ENCODE peak calls at places on chromosomes 12 and 14, in ten cellular contexts. One of them, this sample, is unnamed.

GRCh38 chr12:128779901-128780300 is 43.9 kb downstream of the SLC15A4 start:
- DNase-seq in A549: no peak
- DNase-seq in breast epithelium: no peak
- DNase-seq in endothelial cell of umbilical vein: no peak
- DNase-seq in fibroblast of the aortic adventitia: no peak
- DNase-seq in CD8-positive, alpha-beta T cell: no peak
- DNase-seq in mesothelial cell of epicardium: no peak
- DNase-seq in GM13976: no peak
- DNase-seq in HCT116: no peak
- DNase-seq in endodermal cell: no peak
- DNase-seq in this sample: no peak

GRCh38 chr12:62600038-62600437 is 133.4 kb downstream of the MON2 start:
- DNase-seq in A549: no peak
- DNase-seq in breast epithelium: no peak
- DNase-seq in endothelial cell of umbilical vein: no peak
- DNase-seq in fibroblast of the aortic adventitia: no peak
- DNase-seq in CD8-positive, alpha-beta T cell: no peak
- DNase-seq in mesothelial cell of epicardium: no peak
- DNase-seq in GM13976: no peak
- DNase-seq in HCT116: no peak
- DNase-seq in endodermal cell: no peak
- DNase-seq in this sample: no peak

GRCh38 chr14:24895243-24895583 is 154.7 kb downstream of the STXBP6 start:
- DNase-seq in A549: no peak
- DNase-seq in breast epithelium: no peak
- DNase-seq in endothelial cell of umbilical vein: no peak
- DNase-seq in fibroblast of the aortic adventitia: no peak
- DNase-seq in CD8-positive, alpha-beta T cell: no peak
- DNase-seq in mesothelial cell of epicardium: no peak
- DNase-seq in GM13976: no peak
- DNase-seq in HCT116: no peak
- DNase-seq in endodermal cell: no peak
- DNase-seq in this sample: no peak

GRCh38 chr14:68376067-68376810 is 416.6 kb downstream of the ZFP36L1 start:
- DNase-seq in A549: no peak
- DNase-seq in breast epithelium: no peak
- DNase-seq in endothelial cell of umbilical vein: no peak
- DNase-seq in fibroblast of the aortic adventitia: peak
- DNase-seq in CD8-positive, alpha-beta T cell: no peak
- DNase-seq in mesothelial cell of epicardium: no peak
- DNase-seq in GM13976: no peak
- DNase-seq in HCT116: no peak
- DNase-seq in endodermal cell: no peak
- DNase-seq in this sample: no peak

GRCh38 chr12:106197906-106198623 is 49.8 kb downstream of the CKAP4 start:
- DNase-seq in A549: no peak
- DNase-seq in breast epithelium: no peak
- DNase-seq in endothelial cell of umbilical vein: no peak
- DNase-seq in fibroblast of the aortic adventitia: peak
- DNase-seq in CD8-positive, alpha-beta T cell: no peak
- DNase-seq in mesothelial cell of epicardium: no peak
- DNase-seq in GM13976: no peak
- DNase-seq in HCT116: peak
- DNase-seq in endodermal cell: peak
- DNase-seq in this sample: no peak

GRCh38 chr14:34461334-34462131 is 507 bp downstream of the SPTSSA start:
- DNase-seq in A549: peak
- DNase-seq in breast epithelium: no peak
- DNase-seq in endothelial cell of umbilical vein: peak
- DNase-seq in fibroblast of the aortic adventitia: peak
- DNase-seq in CD8-positive, alpha-beta T cell: peak
- DNase-seq in mesothelial cell of epicardium: no peak
- DNase-seq in GM13976: no peak
- DNase-seq in HCT116: peak
- DNase-seq in endodermal cell: peak
- DNase-seq in this sample: peak

GRCh38 chr14:19800282-19801117 is 3.1 kb upstream of the OR4N2 start:
- DNase-seq in A549: no peak
- DNase-seq in breast epithelium: no peak
- DNase-seq in endothelial cell of umbilical vein: no peak
- DNase-seq in fibroblast of the aortic adventitia: no peak
- DNase-seq in CD8-positive, alpha-beta T cell: no peak
- DNase-seq in mesothelial cell of epicardium: no peak
- DNase-seq in GM13976: no peak
- DNase-seq in HCT116: no peak
- DNase-seq in endodermal cell: no peak
- DNase-seq in this sample: no peak

GRCh38 chr12:153080-153746 is 60.7 kb downstream of the SLC6A12 start:
- DNase-seq in A549: peak
- DNase-seq in breast epithelium: no peak
- DNase-seq in endothelial cell of umbilical vein: peak
- DNase-seq in fibroblast of the aortic adventitia: peak
- DNase-seq in CD8-positive, alpha-beta T cell: peak
- DNase-seq in mesothelial cell of epicardium: peak
- DNase-seq in GM13976: peak
- DNase-seq in HCT116: peak
- DNase-seq in endodermal cell: peak
- DNase-seq in this sample: peak

GRCh38 chr12:31526158-31526546 is 64.8 kb downstream of the DENND5B start:
- DNase-seq in A549: no peak
- DNase-seq in breast epithelium: no peak
- DNase-seq in endothelial cell of umbilical vein: no peak
- DNase-seq in fibroblast of the aortic adventitia: no peak
- DNase-seq in CD8-positive, alpha-beta T cell: no peak
- DNase-seq in mesothelial cell of epicardium: no peak
- DNase-seq in GM13976: no peak
- DNase-seq in HCT116: no peak
- DNase-seq in endodermal cell: no peak
- DNase-seq in this sample: no peak

GRCh38 chr14:98685725-98686124 is 586.3 kb downstream of the BCL11B start:
- DNase-seq in A549: no peak
- DNase-seq in breast epithelium: no peak
- DNase-seq in endothelial cell of umbilical vein: no peak
- DNase-seq in fibroblast of the aortic adventitia: no peak
- DNase-seq in CD8-positive, alpha-beta T cell: no peak
- DNase-seq in mesothelial cell of epicardium: no peak
- DNase-seq in GM13976: no peak
- DNase-seq in HCT116: no peak
- DNase-seq in endodermal cell: no peak
- DNase-seq in this sample: no peak

DNA sequence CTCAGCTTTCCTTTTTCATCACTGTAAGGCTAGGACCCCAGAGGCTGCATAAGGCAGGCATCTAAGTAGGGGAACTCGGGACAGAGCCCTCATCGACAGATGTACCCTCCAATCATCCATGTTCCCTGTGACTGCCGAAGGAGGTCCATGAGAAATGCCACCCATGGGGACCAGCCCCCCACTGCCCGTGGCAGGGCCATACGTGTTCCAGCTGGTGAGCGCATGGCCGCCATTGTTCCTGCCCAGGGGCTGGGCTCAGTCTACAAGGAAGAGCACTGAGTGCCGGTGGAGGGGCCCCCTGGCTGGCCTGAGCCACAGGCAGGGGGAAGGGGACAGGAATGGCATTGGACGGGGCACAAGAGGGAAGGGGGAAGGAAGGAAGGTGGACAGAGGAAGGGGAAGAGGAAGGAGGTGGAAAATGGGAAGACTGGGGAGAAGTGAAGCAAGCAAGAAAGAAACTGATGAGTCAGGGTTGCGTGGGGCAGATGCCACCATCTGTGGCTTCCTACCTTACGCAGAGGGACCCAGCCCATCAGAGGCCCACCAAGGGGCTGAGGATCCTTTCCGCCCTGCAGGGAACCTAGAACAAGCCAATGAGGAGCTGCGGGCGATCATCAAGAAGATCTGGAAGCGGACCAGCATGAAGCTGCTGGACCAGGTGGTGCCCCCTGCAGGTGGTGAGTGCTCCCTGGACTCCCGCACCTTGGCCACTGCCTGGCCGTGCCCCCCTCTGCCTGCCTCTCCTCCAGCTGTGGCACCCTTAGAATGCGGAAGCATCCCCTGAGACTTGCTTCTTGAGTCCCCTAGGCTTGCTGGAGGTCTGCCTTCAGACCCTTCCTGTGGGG is 120.6 kb upstream of the FKBP4 start:
- DNase-seq in A549: no peak
- DNase-seq in breast epithelium: peak
- DNase-seq in endothelial cell of umbilical vein: no peak
- DNase-seq in fibroblast of the aortic adventitia: no peak
- DNase-seq in CD8-positive, alpha-beta T cell: no peak
- DNase-seq in mesothelial cell of epicardium: no peak
- DNase-seq in GM13976: no peak
- DNase-seq in HCT116: peak
- DNase-seq in endodermal cell: peak
- DNase-seq in this sample: no peak
- TF ChIP-seq CTCF in A549: no peak
- TF ChIP-seq CTCF in breast epithelium: no peak
- TF ChIP-seq CTCF in endothelial cell of umbilical vein: peak
- TF ChIP-seq CTCF in fibroblast of the aortic adventitia: peak
- TF ChIP-seq CTCF in CD8-positive, alpha-beta T cell: no peak
- TF ChIP-seq CTCF in mesothelial cell of epicardium: no peak
- TF ChIP-seq CTCF in GM13976: no peak
- TF ChIP-seq CTCF in HCT116: no peak
- TF ChIP-seq CTCF in endodermal cell: peak
- TF ChIP-seq CTCF in this sample: no peak

GRCh38 chr14:90303382-90303943 is 28.3 kb downstream of the NRDE2 start:
- DNase-seq in A549: no peak
- DNase-seq in breast epithelium: no peak
- DNase-seq in endothelial cell of umbilical vein: no peak
- DNase-seq in fibroblast of the aortic adventitia: no peak
- DNase-seq in CD8-positive, alpha-beta T cell: no peak
- DNase-seq in mesothelial cell of epicardium: no peak
- DNase-seq in GM13976: no peak
- DNase-seq in HCT116: no peak
- DNase-seq in endodermal cell: no peak
- DNase-seq in this sample: no peak

GRCh38 chr14:90300649-90301048 is 31.1 kb downstream of the NRDE2 start:
- DNase-seq in A549: no peak
- DNase-seq in breast epithelium: no peak
- DNase-seq in endothelial cell of umbilical vein: no peak
- DNase-seq in fibroblast of the aortic adventitia: peak
- DNase-seq in CD8-positive, alpha-beta T cell: no peak
- DNase-seq in mesothelial cell of epicardium: no peak
- DNase-seq in GM13976: no peak
- DNase-seq in HCT116: no peak
- DNase-seq in endodermal cell: no peak
- DNase-seq in this sample: no peak

GRCh38 chr14:90301122-90301521 is 30.6 kb downstream of the NRDE2 start:
- DNase-seq in A549: no peak
- DNase-seq in breast epithelium: no peak
- DNase-seq in endothelial cell of umbilical vein: no peak
- DNase-seq in fibroblast of the aortic adventitia: no peak
- DNase-seq in CD8-positive, alpha-beta T cell: no peak
- DNase-seq in mesothelial cell of epicardium: no peak
- DNase-seq in GM13976: no peak
- DNase-seq in HCT116: no peak
- DNase-seq in endodermal cell: no peak
- DNase-seq in this sample: no peak

GRCh38 chr14:90302529-90303303 is 29.0 kb downstream of the NRDE2 start:
- DNase-seq in A549: no peak
- DNase-seq in breast epithelium: no peak
- DNase-seq in endothelial cell of umbilical vein: no peak
- DNase-seq in fibroblast of the aortic adventitia: peak
- DNase-seq in CD8-positive, alpha-beta T cell: no peak
- DNase-seq in mesothelial cell of epicardium: no peak
- DNase-seq in GM13976: no peak
- DNase-seq in HCT116: no peak
- DNase-seq in endodermal cell: peak
- DNase-seq in this sample: no peak

DNA sequence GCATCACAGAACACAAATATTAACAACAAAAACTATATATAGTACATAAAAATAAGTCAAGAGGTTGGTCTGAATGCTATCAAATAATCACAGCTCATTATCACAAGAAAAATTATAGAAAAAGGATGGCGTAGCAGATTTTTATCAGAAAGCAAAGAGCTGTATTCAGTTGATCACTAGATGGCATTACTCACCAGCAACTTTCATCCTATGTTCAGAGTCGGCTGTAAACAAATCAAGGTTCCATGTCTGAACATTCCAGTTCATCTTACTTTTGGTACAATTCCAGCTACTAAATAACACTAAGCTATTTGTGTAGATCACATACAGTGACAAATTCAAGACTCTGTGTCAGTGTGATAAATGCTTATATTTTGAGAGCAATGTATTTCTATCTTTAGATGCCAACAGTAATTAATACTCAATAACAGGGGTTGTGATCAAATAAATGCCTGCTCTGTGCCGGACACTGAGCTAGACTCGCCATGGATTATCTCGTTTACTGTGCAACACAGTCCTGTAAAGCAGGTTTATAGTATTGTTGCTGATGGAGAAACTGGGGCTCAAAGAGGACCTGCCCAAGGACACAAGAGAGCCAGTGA is 30.1 kb downstream of the NRDE2 start:
- DNase-seq in A549: peak
- DNase-seq in breast epithelium: no peak
- DNase-seq in endothelial cell of umbilical vein: peak
- DNase-seq in fibroblast of the aortic adventitia: peak
- DNase-seq in CD8-positive, alpha-beta T cell: no peak
- DNase-seq in mesothelial cell of epicardium: no peak
- DNase-seq in GM13976: no peak
- DNase-seq in HCT116: no peak
- DNase-seq in endodermal cell: no peak
- DNase-seq in this sample: no peak
- TF ChIP-seq CTCF in A549: peak
- TF ChIP-seq CTCF in breast epithelium: peak
- TF ChIP-seq CTCF in endothelial cell of umbilical vein: peak
- TF ChIP-seq CTCF in fibroblast of the aortic adventitia: peak
- TF ChIP-seq CTCF in CD8-positive, alpha-beta T cell: no peak
- TF ChIP-seq CTCF in mesothelial cell of epicardium: no peak
- TF ChIP-seq CTCF in GM13976: peak
- TF ChIP-seq CTCF in HCT116: peak
- TF ChIP-seq CTCF in endodermal cell: peak
- TF ChIP-seq CTCF in this sample: no peak

GRCh38 chr12:117907108-117907689 is 61.6 kb downstream of the KSR2 start:
- DNase-seq in A549: no peak
- DNase-seq in breast epithelium: no peak
- DNase-seq in endothelial cell of umbilical vein: no peak
- DNase-seq in fibroblast of the aortic adventitia: no peak
- DNase-seq in CD8-positive, alpha-beta T cell: no peak
- DNase-seq in mesothelial cell of epicardium: no peak
- DNase-seq in GM13976: no peak
- DNase-seq in HCT116: no peak
- DNase-seq in endodermal cell: no peak
- DNase-seq in this sample: no peak
- TF ChIP-seq CTCF in A549: no peak
- TF ChIP-seq CTCF in breast epithelium: no peak
- TF ChIP-seq CTCF in endothelial cell of umbilical vein: no peak
- TF ChIP-seq CTCF in fibroblast of the aortic adventitia: no peak
- TF ChIP-seq CTCF in CD8-positive, alpha-beta T cell: no peak
- TF ChIP-seq CTCF in mesothelial cell of epicardium: no peak
- TF ChIP-seq CTCF in GM13976: no peak
- TF ChIP-seq CTCF in HCT116: no peak
- TF ChIP-seq CTCF in endodermal cell: peak
- TF ChIP-seq CTCF in this sample: no peak

DNA sequence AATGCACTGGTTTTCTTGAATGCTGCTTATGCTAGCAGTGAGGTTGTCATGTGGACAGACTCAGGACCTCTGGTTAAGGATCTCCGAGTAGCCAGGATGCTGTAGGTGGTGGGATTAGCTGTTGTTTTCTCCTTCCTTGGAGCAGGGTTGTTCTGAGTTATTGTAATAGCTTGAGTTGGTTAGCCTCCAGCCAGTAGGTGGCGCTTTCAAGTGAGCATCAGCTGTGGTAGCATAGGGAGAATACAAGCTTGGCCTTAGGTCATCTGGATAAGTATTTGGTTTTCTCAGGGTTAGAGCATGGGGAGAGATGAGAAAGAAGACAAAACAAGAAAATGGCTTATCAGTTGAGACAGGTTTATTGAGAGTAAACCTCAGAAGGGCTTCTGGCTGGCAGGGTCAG is 299.7 kb upstream of the FBXO33 start:
- DNase-seq in A549: no peak
- DNase-seq in breast epithelium: no peak
- DNase-seq in endothelial cell of umbilical vein: no peak
- DNase-seq in fibroblast of the aortic adventitia: no peak
- DNase-seq in CD8-positive, alpha-beta T cell: no peak
- DNase-seq in mesothelial cell of epicardium: no peak
- DNase-seq in GM13976: no peak
- DNase-seq in HCT116: peak
- DNase-seq in endodermal cell: peak
- DNase-seq in this sample: no peak
- TF ChIP-seq CTCF in A549: no peak
- TF ChIP-seq CTCF in breast epithelium: no peak
- TF ChIP-seq CTCF in endothelial cell of umbilical vein: no peak
- TF ChIP-seq CTCF in fibroblast of the aortic adventitia: no peak
- TF ChIP-seq CTCF in CD8-positive, alpha-beta T cell: no peak
- TF ChIP-seq CTCF in mesothelial cell of epicardium: no peak
- TF ChIP-seq CTCF in GM13976: no peak
- TF ChIP-seq CTCF in HCT116: no peak
- TF ChIP-seq CTCF in endodermal cell: peak
- TF ChIP-seq CTCF in this sample: no peak

This sample was measured in Calu3.